ENCODE peak calls at places on chromosomes 16 and 17, in five cellular contexts. T is transverse colon, G is RCC 7860, M is NT2/D1, L is aorta. A is an unnamed sample.

GRCh38 chr16:80014241-80014939 is 413.9 kb upstream of the MAF start:
- DNase-seq in T (no peak), G (no peak), M (no peak), L (no peak), A (no peak)

GRCh38 chr16:75288181-75288580 is 36.8 kb upstream of the BCAR1 start:
- DNase-seq in T (no peak), G (no peak), M (no peak), L (peak; percentile 59), A (no peak)

GRCh38 chr16:24820522-24820921 is 25.2 kb upstream of the SLC5A11 start:
- DNase-seq in T (no peak), G (no peak), M (no peak), L (no peak), A (no peak)

GRCh38 chr17:43578699-43579569 is 32.8 kb upstream of the ETV4 start:
- DNase-seq in T (no peak), G (peak; percentile 56), M (no peak), L (peak; percentile 79), A (peak; percentile 63)

GRCh38 chr16:67987460-67988160 is 7.3 kb upstream of the DPEP3 start:
- DNase-seq in T (no peak), G (no peak), M (no peak), L (no peak), A (no peak)

GRCh38 chr17:2724783-2725164 is 13.2 kb upstream of the CLUH start:
- DNase-seq in T (peak; percentile 66), G (no peak), M (peak; percentile 57), L (no peak), A (no peak)

GRCh38 chr17:56987283-56987834 is 9.4 kb downstream of the SCPEP1 start:
- DNase-seq in T (no peak), G (no peak), M (no peak), L (no peak), A (no peak)

GRCh38 chr16:68113059-68113757 is 28.0 kb downstream of the NFATC3 start:
- DNase-seq in T (no peak), G (no peak), M (no peak), L (no peak), A (no peak)

GRCh38 chr17:45940826-45941225 is 46.5 kb downstream of the MAPT start:
- DNase-seq in T (peak; percentile 26), G (no peak), M (no peak), L (no peak), A (no peak)

GRCh38 chr16:84207869-84208268 is 16.9 kb downstream of the ADAD2 start:
- DNase-seq in T (no peak), G (no peak), M (no peak), L (no peak), A (no peak)

GRCh38 chr17:57879437-57880085 is 29.7 kb upstream of the MRPS23 start:
- DNase-seq in T (no peak), G (peak; percentile 34), M (no peak), L (no peak), A (no peak)

GRCh38 chr16:78665373-78665772 is 565.9 kb downstream of the WWOX start:
- DNase-seq in T (no peak), G (no peak), M (no peak), L (no peak), A (no peak)

GRCh38 chr17:364308-364707 is 11.7 kb upstream of the RPH3AL start:
- DNase-seq in T (no peak), G (no peak), M (no peak), L (no peak), A (no peak)

GRCh38 chr16:526181-527014 is 1.1 kb upstream of the CAPN15 start:
- DNase-seq in T (peak; percentile 43), G (no peak), M (no peak), L (no peak), A (no peak)

GRCh38 chr17:27524594-27524993 is 68.3 kb downstream of the KSR1 start:
- DNase-seq in T (no peak), G (no peak), M (no peak), L (no peak), A (no peak)

GRCh38 chr17:74522381-74523090 is 8.7 kb downstream of the CD300LB start:
- DNase-seq in T (no peak), G (no peak), M (no peak), L (no peak), A (no peak)

GRCh38 chr17:199806-200603 is 18.6 kb upstream of the DOC2B start:
- DNase-seq in T (no peak), G (peak; percentile 5), M (no peak), L (peak; percentile 74), A (peak; percentile 56)

GRCh38 chr16:278863-279366 is 1.5 kb upstream of the ARHGDIG start:
- DNase-seq in T (no peak), G (peak; percentile 15), M (no peak), L (no peak), A (no peak)